ENCODE peak calls at places on chromosomes 11 and 22, in nine cellular contexts. Y, S, P, I, T, R, W, B and U are unnamed samples.

GRCh38 chr11:132244871-132245557 is 874.6 kb downstream of the NTM start:
- DNase-seq in W (no peak), P (no peak), Y (no peak), T (no peak), I (no peak), R (no peak), B (no peak), S (no peak), U (no peak)

GRCh38 chr11:23680488-23681230 is 816.2 kb upstream of the LUZP2 start:
- DNase-seq in R (no peak), T (no peak), W (no peak), I (no peak), P (no peak), S (peak; percentile 30), B (no peak), Y (peak; percentile 41), U (no peak)

GRCh38 chr11:122162095-122162494 is 46.1 kb upstream of the BLID start:
- DNase-seq in Y (no peak), W (no peak), S (no peak), I (no peak), B (no peak), T (no peak), R (no peak), P (no peak), U (no peak)

GRCh38 chr11:105799728-105800462 is 190.0 kb downstream of the GRIA4 start:
- DNase-seq in T (no peak), R (no peak), I (no peak), Y (no peak), P (no peak), W (no peak), B (no peak), S (no peak), U (no peak)

GRCh38 chr11:47448566-47449427 is at the start of gene RAPSN:
- DNase-seq in W (peak; percentile 51), R (peak; percentile 32), P (peak; percentile 83), T (no peak), B (no peak), S (no peak), I (no peak), Y (no peak), U (no peak)

GRCh38 chr11:115636686-115637555 is 132.7 kb upstream of the CADM1 start:
- DNase-seq in Y (no peak), B (no peak), W (no peak), R (no peak), I (no peak), T (peak; percentile 49), S (no peak), P (no peak), U (no peak)

GRCh38 chr22:43449205-43449830 is 37.5 kb downstream of the MPPED1 start:
- DNase-seq in R (no peak), T (peak; percentile 52), W (no peak), P (no peak), Y (no peak), S (no peak), I (no peak), B (peak; percentile 13), U (no peak)

GRCh38 chr11:1889941-1890855 is 1.5 kb downstream of the PRR33 start:
- DNase-seq in Y (no peak), B (no peak), P (no peak), W (no peak), T (no peak), R (no peak), I (no peak), S (no peak), U (no peak)

GRCh38 chr11:17898782-17899181 is 114.1 kb downstream of the SERGEF start:
- DNase-seq in P (no peak), R (no peak), Y (no peak), W (no peak), B (no peak), T (no peak), I (no peak), S (no peak), U (no peak)

GRCh38 chr11:93652161-93652597 is 9.3 kb upstream of the CEP295 start:
- DNase-seq in T (peak; percentile 37), P (no peak), Y (no peak), W (no peak), R (no peak), B (no peak), I (no peak), S (no peak), U (no peak)

GRCh38 chr11:20610825-20611224 is 11.4 kb downstream of the SLC6A5 start:
- DNase-seq in B (no peak), I (no peak), T (no peak), S (no peak), W (no peak), Y (no peak), R (no peak), P (no peak), U (no peak)

GRCh38 chr11:67731583-67731982 is 57.2 kb upstream of the ALDH3B2 start:
- DNase-seq in R (no peak), I (no peak), S (no peak), B (peak; percentile 4), P (no peak), W (no peak), T (no peak), Y (no peak), U (no peak)

GRCh38 chr22:27752141-27752540 is 49.4 kb downstream of the MN1 start:
- DNase-seq in I (no peak), S (no peak), P (no peak), B (no peak), T (no peak), Y (peak; percentile 4), W (no peak), R (no peak), U (no peak)
- H3K27ac ChIP-seq in I (peak overlapping the region; percentile 3), S (no peak overlapping the region), P (peak overlapping the region; percentile 50), B (no peak overlapping the region), T (no peak overlapping the region), Y (no peak overlapping the region), W (peak overlapping the region; percentile 50), R (peak overlapping the region; percentile 72), U (peak overlapping the region; percentile 86)

DNA sequence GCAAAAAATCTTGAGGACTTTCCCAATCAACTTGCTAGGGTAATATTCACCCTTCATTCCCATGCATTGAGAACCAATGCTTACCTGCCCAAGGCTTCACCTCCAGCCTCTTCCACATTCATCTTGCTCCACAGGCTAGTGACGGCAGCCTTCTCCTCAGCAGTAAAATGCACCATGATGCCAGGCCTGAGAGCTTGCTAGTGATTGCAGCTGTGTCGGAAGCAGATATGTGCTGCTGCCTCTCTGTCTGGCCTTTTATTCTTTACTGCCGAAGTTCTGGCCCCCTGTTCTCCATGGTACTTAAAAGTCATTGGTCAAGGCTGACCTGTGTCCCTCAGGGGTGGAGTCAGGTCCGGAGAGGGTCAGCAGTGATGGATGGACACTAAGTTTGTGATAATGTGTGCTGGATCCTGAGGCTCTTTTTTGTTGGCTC is at the start of gene HBE1:
- DNase-seq in W (no peak), R (no peak), T (no peak), P (no peak), S (no peak), I (no peak), Y (no peak), B (no peak), U (no peak)
- H3K27ac ChIP-seq in W (no peak within 1 kb of the TSS), R (no peak within 1 kb of the TSS), T (no peak within 1 kb of the TSS), P (no peak within 1 kb of the TSS), S (no peak within 1 kb of the TSS), I (no peak within 1 kb of the TSS), Y (no peak within 1 kb of the TSS), B (no peak within 1 kb of the TSS), U (no peak within 1 kb of the TSS)

GRCh38 chr22:37843746-37844089 is 416 bp downstream of the ANKRD54 start:
- DNase-seq in W (peak; percentile 64), S (peak; percentile 66), P (no peak), B (no peak), R (peak; percentile 47), T (no peak), Y (no peak), I (peak; percentile 53), U (no peak)
- H3K27ac ChIP-seq in W (peak overlapping the region; percentile 81), S (peak overlapping the region; percentile 81), P (peak overlapping the region; percentile 92), B (peak overlapping the region; percentile 80), R (peak overlapping the region; percentile 96), T (no peak overlapping the region), Y (peak overlapping the region; percentile 95), I (peak overlapping the region; percentile 87), U (peak overlapping the region; percentile 80)

DNA sequence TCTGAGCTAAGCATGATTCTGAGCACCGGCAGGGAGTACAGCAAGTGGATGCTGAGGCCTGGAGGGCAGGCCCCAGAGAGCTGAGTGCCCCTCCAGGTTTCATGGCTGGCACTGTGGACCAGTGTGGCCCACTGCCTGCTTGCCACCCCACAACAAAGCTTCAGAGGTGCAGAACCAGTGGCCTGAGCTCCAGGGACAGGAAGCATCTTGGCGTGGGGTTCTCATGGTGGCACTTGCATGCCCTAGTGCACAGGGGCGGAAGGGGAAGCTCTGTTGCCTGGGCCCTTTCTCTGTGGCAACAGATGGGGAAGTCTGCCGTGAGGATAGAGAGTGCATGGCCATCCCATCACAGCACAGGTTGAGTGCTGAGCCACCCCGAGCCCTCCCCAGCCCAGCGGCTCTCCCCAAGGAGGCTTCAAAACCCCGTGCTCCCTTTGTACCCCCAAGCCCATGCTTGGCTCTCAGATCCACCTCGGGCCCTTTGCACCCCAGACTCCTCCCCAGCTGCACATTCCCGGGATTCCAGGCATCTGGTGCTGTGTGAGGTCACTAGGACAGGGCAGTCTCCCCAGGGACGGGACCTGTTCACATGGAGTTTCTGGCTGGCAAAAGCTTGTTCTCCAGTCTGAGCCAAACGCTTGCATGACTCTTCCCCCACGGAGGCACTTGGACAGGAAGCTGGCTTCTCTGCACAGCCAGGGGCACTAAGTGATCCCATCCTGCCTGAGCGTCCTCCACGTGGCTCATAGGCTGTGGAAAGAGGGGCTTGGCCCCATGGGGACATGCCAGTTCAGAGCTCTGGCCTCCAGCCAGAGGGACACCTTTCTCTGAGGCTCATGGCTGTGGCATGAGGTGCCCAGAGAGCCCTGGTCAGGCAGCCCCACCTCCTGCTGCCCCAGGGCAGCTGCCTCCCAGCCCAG is 4.2 kb downstream of the SLC25A1 start:
- DNase-seq in Y (no peak), S (no peak), P (no peak), R (no peak), B (no peak), I (no peak), T (peak; percentile 26), W (peak; percentile 47), U (no peak)
- H3K27ac ChIP-seq in Y (no peak overlapping the region), S (no peak overlapping the region), P (peak overlapping the region; percentile 92), R (peak overlapping the region; percentile 75), B (peak overlapping the region; percentile 18), I (no peak overlapping the region), T (no peak overlapping the region), W (peak overlapping the region; percentile 50), U (peak overlapping the region; percentile 59)

DNA sequence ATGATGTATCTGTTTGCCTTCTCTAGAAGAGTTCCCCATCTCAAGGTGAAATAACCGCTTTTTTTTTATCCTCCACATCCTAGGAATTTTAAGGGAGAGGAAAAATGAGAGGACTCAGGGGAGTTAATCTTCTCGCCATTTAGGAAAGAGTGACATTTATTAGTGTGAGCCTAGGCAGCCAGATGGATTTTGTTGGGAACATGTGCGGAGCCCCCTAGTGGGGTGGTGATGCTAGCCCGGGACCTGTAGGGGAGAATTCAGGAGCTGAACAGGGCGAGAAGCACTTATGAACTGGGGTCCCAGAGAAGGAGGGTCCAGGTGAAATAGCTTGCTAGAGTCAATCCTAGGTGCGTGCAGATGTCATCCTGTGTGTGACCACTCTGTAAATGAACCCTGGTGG is 10.7 kb downstream of the IL17RA start:
- DNase-seq in S (no peak), B (no peak), I (no peak), T (peak; percentile 45), W (no peak), R (no peak), P (no peak), Y (no peak), U (no peak)
- H3K27ac ChIP-seq in S (no peak overlapping the region), B (no peak overlapping the region), I (no peak overlapping the region), T (no peak overlapping the region), W (no peak overlapping the region), R (no peak overlapping the region), P (no peak overlapping the region), Y (no peak overlapping the region), U (no peak overlapping the region)